ENCODE peak calls at places on chromosomes 12 and 14, in seven cellular contexts. One of them, this sample, is unnamed.

GRCh38 chr12:69007858-69008314 is 74.9 kb upstream of the CPM start:
- DNase-seq in right cardiac atrium: no peak
- DNase-seq in stimulated activated naive CD4-positive, alpha-beta T cell: no peak
- DNase-seq in GM23338: no peak
- DNase-seq in non-pigmented ciliary epithelial cell: no peak
- DNase-seq in stimulated activated CD4-positive, alpha-beta T cell treated with anti-CD3 and anti-CD28 coated beads, Interleukin-1b, Interleukin-23, amount 100 ng/mL, for 1 hour: no peak
- DNase-seq in amniotic stem cell: no peak
- DNase-seq in this sample: no peak

GRCh38 chr14:50944647-50945413 is 547 bp upstream of the PYGL start:
- DNase-seq in right cardiac atrium: peak
- DNase-seq in stimulated activated naive CD4-positive, alpha-beta T cell: no peak
- DNase-seq in GM23338: no peak
- DNase-seq in non-pigmented ciliary epithelial cell: no peak
- DNase-seq in stimulated activated CD4-positive, alpha-beta T cell treated with anti-CD3 and anti-CD28 coated beads, Interleukin-1b, Interleukin-23, amount 100 ng/mL, for 1 hour: no peak
- DNase-seq in amniotic stem cell: no peak
- DNase-seq in this sample: no peak

GRCh38 chr14:37584211-37585100 is 10.6 kb downstream of the FOXA1 start:
- DNase-seq in right cardiac atrium: no peak
- DNase-seq in stimulated activated naive CD4-positive, alpha-beta T cell: no peak
- DNase-seq in GM23338: peak
- DNase-seq in non-pigmented ciliary epithelial cell: no peak
- DNase-seq in stimulated activated CD4-positive, alpha-beta T cell treated with anti-CD3 and anti-CD28 coated beads, Interleukin-1b, Interleukin-23, amount 100 ng/mL, for 1 hour: no peak
- DNase-seq in amniotic stem cell: no peak
- DNase-seq in this sample: no peak

GRCh38 chr12:24600996-24601395 is 347.9 kb downstream of the BCAT1 start:
- DNase-seq in right cardiac atrium: no peak
- DNase-seq in stimulated activated naive CD4-positive, alpha-beta T cell: no peak
- DNase-seq in GM23338: no peak
- DNase-seq in non-pigmented ciliary epithelial cell: peak
- DNase-seq in stimulated activated CD4-positive, alpha-beta T cell treated with anti-CD3 and anti-CD28 coated beads, Interleukin-1b, Interleukin-23, amount 100 ng/mL, for 1 hour: no peak
- DNase-seq in amniotic stem cell: peak
- DNase-seq in this sample: peak

GRCh38 chr14:74293621-74294020 is 9.1 kb downstream of the ABCD4 start:
- DNase-seq in right cardiac atrium: no peak
- DNase-seq in stimulated activated naive CD4-positive, alpha-beta T cell: no peak
- DNase-seq in GM23338: no peak
- DNase-seq in non-pigmented ciliary epithelial cell: no peak
- DNase-seq in stimulated activated CD4-positive, alpha-beta T cell treated with anti-CD3 and anti-CD28 coated beads, Interleukin-1b, Interleukin-23, amount 100 ng/mL, for 1 hour: no peak
- DNase-seq in amniotic stem cell: no peak
- DNase-seq in this sample: no peak

GRCh38 chr12:43832506-43833168 is 3.2 kb upstream of the TMEM117 start:
- DNase-seq in right cardiac atrium: no peak
- DNase-seq in stimulated activated naive CD4-positive, alpha-beta T cell: no peak
- DNase-seq in GM23338: no peak
- DNase-seq in non-pigmented ciliary epithelial cell: no peak
- DNase-seq in stimulated activated CD4-positive, alpha-beta T cell treated with anti-CD3 and anti-CD28 coated beads, Interleukin-1b, Interleukin-23, amount 100 ng/mL, for 1 hour: no peak
- DNase-seq in amniotic stem cell: no peak
- DNase-seq in this sample: no peak

GRCh38 chr12:106033161-106033675 is 105.5 kb downstream of the NUAK1 start:
- DNase-seq in right cardiac atrium: no peak
- DNase-seq in stimulated activated naive CD4-positive, alpha-beta T cell: no peak
- DNase-seq in GM23338: no peak
- DNase-seq in non-pigmented ciliary epithelial cell: no peak
- DNase-seq in stimulated activated CD4-positive, alpha-beta T cell treated with anti-CD3 and anti-CD28 coated beads, Interleukin-1b, Interleukin-23, amount 100 ng/mL, for 1 hour: no peak
- DNase-seq in amniotic stem cell: no peak
- DNase-seq in this sample: no peak

GRCh38 chr14:95835331-95835730 is 41.3 kb upstream of the TUNAR start:
- DNase-seq in right cardiac atrium: no peak
- DNase-seq in stimulated activated naive CD4-positive, alpha-beta T cell: no peak
- DNase-seq in GM23338: no peak
- DNase-seq in non-pigmented ciliary epithelial cell: no peak
- DNase-seq in stimulated activated CD4-positive, alpha-beta T cell treated with anti-CD3 and anti-CD28 coated beads, Interleukin-1b, Interleukin-23, amount 100 ng/mL, for 1 hour: no peak
- DNase-seq in amniotic stem cell: no peak
- DNase-seq in this sample: no peak

GRCh38 chr12:25058619-25059018 is 109.7 kb upstream of the BCAT1 start:
- DNase-seq in right cardiac atrium: no peak
- DNase-seq in stimulated activated naive CD4-positive, alpha-beta T cell: no peak
- DNase-seq in GM23338: no peak
- DNase-seq in non-pigmented ciliary epithelial cell: no peak
- DNase-seq in stimulated activated CD4-positive, alpha-beta T cell treated with anti-CD3 and anti-CD28 coated beads, Interleukin-1b, Interleukin-23, amount 100 ng/mL, for 1 hour: no peak
- DNase-seq in amniotic stem cell: no peak
- DNase-seq in this sample: no peak

GRCh38 chr12:113266106-113266895 is 45.0 kb downstream of the TPCN1 start:
- DNase-seq in right cardiac atrium: no peak
- DNase-seq in stimulated activated naive CD4-positive, alpha-beta T cell: no peak
- DNase-seq in GM23338: no peak
- DNase-seq in non-pigmented ciliary epithelial cell: no peak
- DNase-seq in stimulated activated CD4-positive, alpha-beta T cell treated with anti-CD3 and anti-CD28 coated beads, Interleukin-1b, Interleukin-23, amount 100 ng/mL, for 1 hour: no peak
- DNase-seq in amniotic stem cell: no peak
- DNase-seq in this sample: no peak

GRCh38 chr12:108849653-108850052 is 7.7 kb downstream of the SSH1 start:
- DNase-seq in right cardiac atrium: no peak
- DNase-seq in stimulated activated naive CD4-positive, alpha-beta T cell: no peak
- DNase-seq in GM23338: peak
- DNase-seq in non-pigmented ciliary epithelial cell: no peak
- DNase-seq in stimulated activated CD4-positive, alpha-beta T cell treated with anti-CD3 and anti-CD28 coated beads, Interleukin-1b, Interleukin-23, amount 100 ng/mL, for 1 hour: no peak
- DNase-seq in amniotic stem cell: no peak
- DNase-seq in this sample: no peak

GRCh38 chr14:73236157-73236556 is 1.1 kb upstream of the PAPLN start:
- DNase-seq in right cardiac atrium: no peak
- DNase-seq in stimulated activated naive CD4-positive, alpha-beta T cell: no peak
- DNase-seq in GM23338: peak
- DNase-seq in non-pigmented ciliary epithelial cell: no peak
- DNase-seq in stimulated activated CD4-positive, alpha-beta T cell treated with anti-CD3 and anti-CD28 coated beads, Interleukin-1b, Interleukin-23, amount 100 ng/mL, for 1 hour: no peak
- DNase-seq in amniotic stem cell: no peak
- DNase-seq in this sample: no peak

GRCh38 chr12:22672951-22673350 is 48.0 kb downstream of the ETNK1 start:
- DNase-seq in right cardiac atrium: no peak
- DNase-seq in stimulated activated naive CD4-positive, alpha-beta T cell: no peak
- DNase-seq in GM23338: no peak
- DNase-seq in non-pigmented ciliary epithelial cell: peak
- DNase-seq in stimulated activated CD4-positive, alpha-beta T cell treated with anti-CD3 and anti-CD28 coated beads, Interleukin-1b, Interleukin-23, amount 100 ng/mL, for 1 hour: no peak
- DNase-seq in amniotic stem cell: peak
- DNase-seq in this sample: no peak

This sample was measured in pulmonary artery endothelial cell.